ENCODE peak calls at places on chromosome 11, in six cellular contexts. U is HCT116, Q is GM23248, V is PC-3, E is GM23338, K is MM.1S. D is an unnamed sample.

GRCh38 chr11:122785156-122785605 is 53.1 kb upstream of the CRTAM start:
- DNase-seq in Q (no peak), U (no peak), V (no peak), E (no peak), K (no peak), D (no peak)

GRCh38 chr11:69842746-69843528 is 23.7 kb upstream of the FGF3 start:
- DNase-seq in Q (peak; percentile 19), E (peak; percentile 50), V (no peak), K (no peak), U (no peak), D (no peak)

GRCh38 chr11:34869425-34869824 is 46.8 kb downstream of the APIP start:
- DNase-seq in U (no peak), K (no peak), Q (no peak), V (no peak), E (peak; percentile 78), D (peak; percentile 30)

GRCh38 chr11:114140826-114141225 is 81.3 kb downstream of the ZBTB16 start:
- DNase-seq in V (no peak), U (no peak), E (no peak), Q (no peak), K (no peak), D (no peak)

GRCh38 chr11:119361056-119361787 is 14.7 kb upstream of the MFRP start:
- DNase-seq in E (peak; percentile 88), K (peak; percentile 30), Q (peak; percentile 92), U (peak; percentile 79), V (peak; percentile 97), D (peak; percentile 91)

GRCh38 chr11:47572715-47573255 is 6.0 kb downstream of the KBTBD4 start:
- DNase-seq in E (no peak), K (no peak), V (no peak), U (no peak), Q (peak; percentile 33), D (no peak)

GRCh38 chr11:34953955-34954354 is 37.5 kb downstream of the PDHX start:
- DNase-seq in E (no peak), V (no peak), U (no peak), K (no peak), Q (peak; percentile 14), D (no peak)

GRCh38 chr11:35943761-35944502 is at the start of gene LDLRAD3:
- DNase-seq in V (peak; percentile 70), K (peak; percentile 44), Q (peak; percentile 90), E (peak; percentile 85), U (peak; percentile 37), D (peak; percentile 93)

GRCh38 chr11:117826360-117826635 is 1.8 kb upstream of the FXYD2 start:
- DNase-seq in E (no peak), U (no peak), Q (no peak), K (no peak), V (no peak), D (no peak)
- TF ChIP-seq EZH2phosphoT487 in E (no peak), U (no peak), Q (no peak), K (no peak), V (no peak), D (no peak)

GRCh38 chr11:59614277-59615131 is 1.1 kb downstream of the OSBP start:
- DNase-seq in E (no peak), K (no peak), V (peak; percentile 38), U (no peak), Q (peak; percentile 42), D (no peak)

GRCh38 chr11:59615132-59615636 is 390 bp downstream of the OSBP start:
- DNase-seq in U (peak; percentile 24), V (peak; percentile 57), Q (peak; percentile 50), K (peak; percentile 71), E (peak; percentile 73), D (no peak)

GRCh38 chr11:59617876-59618275 is 2.3 kb upstream of the OSBP start:
- DNase-seq in K (no peak), Q (no peak), E (no peak), U (no peak), V (no peak), D (no peak)

GRCh38 chr11:59615637-59616395 is at the start of gene OSBP:
- DNase-seq in U (peak; percentile 100), E (peak; percentile 99), Q (peak; percentile 99), V (peak; percentile 100), K (peak; percentile 99), D (peak; percentile 98)

DNA sequence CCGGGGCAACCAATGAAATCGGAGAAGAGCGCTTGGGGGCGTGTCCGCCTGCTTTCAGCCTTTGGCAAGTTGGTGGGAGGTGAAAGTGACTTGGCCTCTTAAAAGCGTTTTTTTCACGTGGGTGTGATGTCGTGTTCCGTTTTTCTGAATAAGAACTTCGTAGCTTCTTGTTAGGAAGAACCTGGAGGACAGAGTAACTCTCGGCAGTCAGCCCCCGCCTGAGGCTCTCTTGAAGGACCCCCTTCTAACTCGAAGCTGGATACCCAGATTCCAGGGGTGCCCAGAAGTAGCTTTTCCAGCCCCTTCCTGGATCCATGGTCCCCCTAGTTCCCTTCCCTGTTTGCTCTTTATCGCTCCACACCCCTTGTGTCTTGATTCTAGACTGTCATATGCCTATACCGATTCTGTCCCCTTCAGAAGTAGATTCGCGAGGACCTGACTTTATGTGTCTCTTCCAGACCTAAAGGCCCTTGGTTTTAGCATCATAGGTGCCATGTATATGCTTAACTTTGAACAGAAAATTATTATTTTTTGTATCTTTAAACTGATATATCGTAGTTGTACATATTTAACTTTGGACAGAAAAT is 915 bp upstream of the OSBP start:
- DNase-seq in U (no peak), V (no peak), K (no peak), Q (no peak), E (no peak), D (peak; percentile 97)
- TF ChIP-seq EZH2phosphoT487 in U (no peak), V (no peak), K (no peak), Q (no peak), E (no peak), D (no peak)

GRCh38 chr11:111406589-111406988 is 27.5 kb upstream of the POU2AF1 start:
- DNase-seq in E (no peak), U (no peak), Q (peak; percentile 10), V (no peak), K (no peak), D (no peak)

GRCh38 chr11:111407652-111408051 is 28.6 kb upstream of the POU2AF1 start:
- DNase-seq in Q (no peak), K (no peak), E (no peak), V (no peak), U (no peak), D (no peak)

GRCh38 chr11:111403021-111403725 is 24.1 kb upstream of the POU2AF1 start:
- DNase-seq in Q (no peak), U (no peak), K (no peak), V (no peak), E (no peak), D (no peak)

GRCh38 chr11:111406091-111406490 is 27.0 kb upstream of the POU2AF1 start:
- DNase-seq in E (no peak), V (no peak), K (no peak), U (no peak), Q (no peak), D (no peak)

GRCh38 chr11:111405551-111405950 is 26.5 kb upstream of the POU2AF1 start:
- DNase-seq in Q (no peak), K (no peak), E (no peak), U (no peak), V (no peak), D (no peak)
- TF ChIP-seq EZH2phosphoT487 in Q (no peak), K (no peak), E (no peak), U (no peak), V (no peak), D (no peak)

GRCh38 chr11:78902771-78903507 is 328.3 kb upstream of the NARS2 start:
- DNase-seq in U (no peak), E (no peak), K (no peak), V (no peak), Q (no peak), D (no peak)

GRCh38 chr11:78905756-78906155 is 331.1 kb upstream of the NARS2 start:
- DNase-seq in V (no peak), E (no peak), Q (no peak), K (no peak), U (no peak), D (no peak)

GRCh38 chr11:78910322-78910721 is 335.7 kb upstream of the NARS2 start:
- DNase-seq in U (no peak), E (no peak), Q (no peak), V (no peak), K (peak; percentile 87), D (no peak)

GRCh38 chr11:78909386-78909785 is 334.7 kb upstream of the NARS2 start:
- DNase-seq in U (no peak), E (no peak), V (no peak), Q (no peak), K (no peak), D (no peak)

GRCh38 chr11:78907636-78908035 is 333.0 kb upstream of the NARS2 start:
- DNase-seq in Q (no peak), K (no peak), V (peak; percentile 98), U (no peak), E (no peak), D (no peak)
- TF ChIP-seq EZH2phosphoT487 in Q (no peak), K (no peak), V (no peak), U (no peak), E (no peak), D (no peak)

D was measured in neural progenitor cell.